ENCODE peak calls at places on chromosomes 5 and 9, in nine cellular contexts. B, J, H, T, A, L, X, N and E are unnamed samples.

GRCh38 chr9:69200071-69200470 is 26.0 kb downstream of the TJP2 start:
- DNase-seq in B (no peak), J (no peak), H (no peak), T (no peak), A (no peak), L (no peak), X (no peak), N (peak; percentile 8), E (no peak)

GRCh38 chr5:86917117-86917579 is 299.4 kb downstream of the COX7C start:
- DNase-seq in B (no peak), J (peak; percentile 10), H (no peak), T (no peak), A (peak; percentile 62), L (no peak), X (no peak), N (peak; percentile 15), E (peak; percentile 37)

GRCh38 chr9:37625262-37626147 is 25.2 kb upstream of the FRMPD1 start:
- DNase-seq in B (no peak), J (no peak), H (no peak), T (no peak), A (no peak), L (no peak), X (no peak), N (no peak), E (no peak)

GRCh38 chr5:17217421-17218352 is at the start of gene BASP1:
- DNase-seq in B (peak; percentile 62), J (peak; percentile 63), H (no peak), T (peak; percentile 92), A (peak; percentile 96), L (peak; percentile 54), X (peak; percentile 83), N (peak; percentile 85), E (peak; percentile 81)

GRCh38 chr5:169798906-169799660 is 162.0 kb downstream of the DOCK2 start:
- DNase-seq in B (no peak), J (no peak), H (no peak), T (no peak), A (no peak), L (no peak), X (no peak), N (no peak), E (no peak)

GRCh38 chr5:53261245-53261644 is 151.7 kb upstream of the MOCS2 start:
- DNase-seq in B (no peak), J (no peak), H (no peak), T (no peak), A (peak; percentile 14), L (no peak), X (no peak), N (no peak), E (no peak)

GRCh38 chr9:126939821-126940221 is 25.2 kb downstream of the RALGPS1 start:
- DNase-seq in B (no peak), J (peak; percentile 79), H (no peak), T (no peak), A (no peak), L (no peak), X (no peak), N (no peak), E (no peak)

GRCh38 chr5:55993628-55994501 is 898 bp downstream of the IL6ST start:
- DNase-seq in B (no peak), J (no peak), H (no peak), T (no peak), A (peak; percentile 57), L (peak; percentile 34), X (no peak), N (no peak), E (peak; percentile 36)

GRCh38 chr9:86721843-86722705 is 225.2 kb downstream of the GAS1 start:
- DNase-seq in B (no peak), J (peak; percentile 74), H (no peak), T (no peak), A (peak; percentile 94), L (no peak), X (no peak), N (peak; percentile 93), E (peak; percentile 96)